ENCODE peak calls at places on chromosomes 11 and 22, in nine cellular contexts. F, B, U, E, K, J, Y, T and C are unnamed samples.

GRCh38 chr11:57167125-57167839 is 14.5 kb upstream of the LRRC55 start:
- DNase-seq in F (no peak), B (no peak), U (no peak), E (no peak), K (no peak), J (no peak), Y (no peak), T (no peak), C (no peak)

GRCh38 chr11:105081412-105082150 is 36.4 kb upstream of the CARD16 start:
- DNase-seq in F (peak), B (no peak), U (no peak), E (no peak), K (no peak), J (no peak), Y (no peak), T (no peak), C (no peak)

GRCh38 chr11:26930518-26931247 is 63.2 kb upstream of the FIBIN start:
- DNase-seq in F (no peak), B (no peak), U (no peak), E (no peak), K (no peak), J (no peak), Y (no peak), T (no peak), C (no peak)

GRCh38 chr22:29343313-29343805 is 27.9 kb upstream of the RASL10A start:
- DNase-seq in F (no peak), B (no peak), U (peak), E (peak), K (no peak), J (no peak), Y (peak), T (no peak), C (no peak)

GRCh38 chr11:55847453-55847852 is 8.9 kb downstream of the OR5D16 start:
- DNase-seq in F (no peak), B (no peak), U (no peak), E (no peak), K (no peak), J (no peak), Y (no peak), T (no peak), C (no peak)

GRCh38 chr11:101296896-101297295 is 167.3 kb upstream of the PGR start:
- DNase-seq in F (no peak), B (no peak), U (no peak), E (no peak), K (no peak), J (no peak), Y (no peak), T (no peak), C (no peak)

GRCh38 chr11:124518900-124519541 is 24.4 kb downstream of the OR8B12 start:
- DNase-seq in F (no peak), B (no peak), U (no peak), E (no peak), K (no peak), J (no peak), Y (peak), T (no peak), C (no peak)

GRCh38 chr22:45775569-45776312 is 104.1 kb downstream of the ATXN10 start:
- DNase-seq in F (no peak), B (no peak), U (no peak), E (no peak), K (no peak), J (no peak), Y (no peak), T (no peak), C (no peak)

GRCh38 chr11:1749787-1750351 is 526 bp downstream of the IFITM10 start:
- DNase-seq in F (no peak), B (no peak), U (no peak), E (no peak), K (no peak), J (no peak), Y (peak), T (no peak), C (no peak)

GRCh38 chr11:45169310-45170072 is 23.1 kb downstream of the PRDM11 start:
- DNase-seq in F (no peak), B (peak), U (no peak), E (no peak), K (no peak), J (no peak), Y (no peak), T (no peak), C (no peak)

GRCh38 chr11:12525466-12526055 is 148.2 kb downstream of the PARVA start:
- DNase-seq in F (no peak), B (no peak), U (no peak), E (no peak), K (no peak), J (no peak), Y (no peak), T (no peak), C (no peak)

GRCh38 chr11:123174196-123175183 is 20.6 kb downstream of the CLMP start:
- DNase-seq in F (no peak), B (no peak), U (no peak), E (no peak), K (peak), J (no peak), Y (peak), T (no peak), C (peak)

GRCh38 chr22:19819911-19820879 is 34.5 kb downstream of the GNB1L start:
- DNase-seq in F (peak), B (no peak), U (no peak), E (no peak), K (no peak), J (no peak), Y (no peak), T (peak), C (no peak)

GRCh38 chr11:17076517-17077239 is 789 bp downstream of the RPS13 start:
- DNase-seq in F (no peak), B (peak), U (no peak), E (no peak), K (no peak), J (no peak), Y (no peak), T (no peak), C (no peak)

GRCh38 chr11:133075351-133075750 is 456.9 kb downstream of the OPCML start:
- DNase-seq in F (no peak), B (no peak), U (no peak), E (no peak), K (no peak), J (no peak), Y (no peak), T (no peak), C (no peak)